ENCODE peak calls at places on chromosomes 12 and 14, in six cellular contexts. One of them, this sample, is unnamed.

GRCh38 chr12:99311373-99311772 is 336.2 kb upstream of the GARIN6 start:
- DNase-seq in foreskin fibroblast: no peak
- DNase-seq in CMK: no peak
- DNase-seq in Right ventricle myocardium superior: no peak
- DNase-seq in LHCN-M2: no peak
- DNase-seq in NCI-H2107: no peak
- DNase-seq in this sample: no peak

GRCh38 chr12:65825573-65826512 is 1.6 kb downstream of the HMGA2 start:
- DNase-seq in foreskin fibroblast: peak
- DNase-seq in CMK: no peak
- DNase-seq in Right ventricle myocardium superior: peak
- DNase-seq in LHCN-M2: peak
- DNase-seq in NCI-H2107: no peak
- DNase-seq in this sample: no peak

GRCh38 chr14:102020058-102020971 is 55.9 kb downstream of the DYNC1H1 start:
- DNase-seq in foreskin fibroblast: peak
- DNase-seq in CMK: no peak
- DNase-seq in Right ventricle myocardium superior: no peak
- DNase-seq in LHCN-M2: peak
- DNase-seq in NCI-H2107: no peak
- DNase-seq in this sample: peak

GRCh38 chr14:103209054-103209453 is 85.8 kb downstream of the TNFAIP2 start:
- DNase-seq in foreskin fibroblast: no peak
- DNase-seq in CMK: no peak
- DNase-seq in Right ventricle myocardium superior: no peak
- DNase-seq in LHCN-M2: no peak
- DNase-seq in NCI-H2107: no peak
- DNase-seq in this sample: no peak

GRCh38 chr14:29217813-29218450 is 451.3 kb downstream of the FOXG1 start:
- DNase-seq in foreskin fibroblast: peak
- DNase-seq in CMK: no peak
- DNase-seq in Right ventricle myocardium superior: no peak
- DNase-seq in LHCN-M2: no peak
- DNase-seq in NCI-H2107: no peak
- DNase-seq in this sample: no peak

GRCh38 chr12:111446044-111446581 is 40.4 kb downstream of the SH2B3 start:
- DNase-seq in foreskin fibroblast: peak
- DNase-seq in CMK: peak
- DNase-seq in Right ventricle myocardium superior: peak
- DNase-seq in LHCN-M2: peak
- DNase-seq in NCI-H2107: no peak
- DNase-seq in this sample: peak

GRCh38 chr12:65106948-65107347 is 14.2 kb downstream of the WIF1 start:
- DNase-seq in foreskin fibroblast: peak
- DNase-seq in CMK: no peak
- DNase-seq in Right ventricle myocardium superior: no peak
- DNase-seq in LHCN-M2: no peak
- DNase-seq in NCI-H2107: no peak
- DNase-seq in this sample: peak

GRCh38 chr14:70708717-70709570 is 67.2 kb downstream of the TTC9 start:
- DNase-seq in foreskin fibroblast: no peak
- DNase-seq in CMK: no peak
- DNase-seq in Right ventricle myocardium superior: no peak
- DNase-seq in LHCN-M2: no peak
- DNase-seq in NCI-H2107: peak
- DNase-seq in this sample: no peak

GRCh38 chr12:26790645-26790994 is 42.4 kb downstream of the ITPR2 start:
- DNase-seq in foreskin fibroblast: peak
- DNase-seq in CMK: no peak
- DNase-seq in Right ventricle myocardium superior: no peak
- DNase-seq in LHCN-M2: no peak
- DNase-seq in NCI-H2107: no peak
- DNase-seq in this sample: no peak

GRCh38 chr12:121467638-121468403 is 67.9 kb downstream of the RNF34 start:
- DNase-seq in foreskin fibroblast: peak
- DNase-seq in CMK: no peak
- DNase-seq in Right ventricle myocardium superior: no peak
- DNase-seq in LHCN-M2: peak
- DNase-seq in NCI-H2107: no peak
- DNase-seq in this sample: no peak

GRCh38 chr12:131203666-131204415 is 250.1 kb downstream of the ADGRD1 start:
- DNase-seq in foreskin fibroblast: no peak
- DNase-seq in CMK: no peak
- DNase-seq in Right ventricle myocardium superior: no peak
- DNase-seq in LHCN-M2: no peak
- DNase-seq in NCI-H2107: no peak
- DNase-seq in this sample: no peak

GRCh38 chr12:93376436-93377251 is 1.1 kb upstream of the NUDT4 start:
- DNase-seq in foreskin fibroblast: peak
- DNase-seq in CMK: no peak
- DNase-seq in Right ventricle myocardium superior: peak
- DNase-seq in LHCN-M2: peak
- DNase-seq in NCI-H2107: no peak
- DNase-seq in this sample: peak

GRCh38 chr12:6695313-6696045 is 5.1 kb downstream of the PIANP start:
- DNase-seq in foreskin fibroblast: no peak
- DNase-seq in CMK: no peak
- DNase-seq in Right ventricle myocardium superior: no peak
- DNase-seq in LHCN-M2: no peak
- DNase-seq in NCI-H2107: no peak
- DNase-seq in this sample: no peak

GRCh38 chr14:54278087-54278486 is 118.7 kb upstream of the CDKN3 start:
- DNase-seq in foreskin fibroblast: no peak
- DNase-seq in CMK: peak
- DNase-seq in Right ventricle myocardium superior: no peak
- DNase-seq in LHCN-M2: peak
- DNase-seq in NCI-H2107: no peak
- DNase-seq in this sample: no peak

GRCh38 chr12:24901975-24902461 is 46.9 kb downstream of the BCAT1 start:
- DNase-seq in foreskin fibroblast: peak
- DNase-seq in CMK: no peak
- DNase-seq in Right ventricle myocardium superior: peak
- DNase-seq in LHCN-M2: peak
- DNase-seq in NCI-H2107: no peak
- DNase-seq in this sample: no peak

GRCh38 chr14:35404496-35405303 is at the start of gene NFKBIA:
- DNase-seq in foreskin fibroblast: peak
- DNase-seq in CMK: peak
- DNase-seq in Right ventricle myocardium superior: peak
- DNase-seq in LHCN-M2: peak
- DNase-seq in NCI-H2107: peak
- DNase-seq in this sample: peak

GRCh38 chr12:66496595-66496994 is 182.3 kb downstream of the GRIP1 start:
- DNase-seq in foreskin fibroblast: no peak
- DNase-seq in CMK: no peak
- DNase-seq in Right ventricle myocardium superior: no peak
- DNase-seq in LHCN-M2: no peak
- DNase-seq in NCI-H2107: no peak
- DNase-seq in this sample: no peak

GRCh38 chr14:43621282-43621681 is 885.8 kb downstream of the FSCB start:
- DNase-seq in foreskin fibroblast: no peak
- DNase-seq in CMK: no peak
- DNase-seq in Right ventricle myocardium superior: no peak
- DNase-seq in LHCN-M2: no peak
- DNase-seq in NCI-H2107: no peak
- DNase-seq in this sample: no peak

GRCh38 chr12:27610380-27610779 is 85.9 kb upstream of the REP15 start:
- DNase-seq in foreskin fibroblast: peak
- DNase-seq in CMK: no peak
- DNase-seq in Right ventricle myocardium superior: no peak
- DNase-seq in LHCN-M2: no peak
- DNase-seq in NCI-H2107: no peak
- DNase-seq in this sample: peak

GRCh38 chr12:1093166-1093751 is 102.2 kb downstream of the ERC1 start:
- DNase-seq in foreskin fibroblast: peak
- DNase-seq in CMK: no peak
- DNase-seq in Right ventricle myocardium superior: no peak
- DNase-seq in LHCN-M2: peak
- DNase-seq in NCI-H2107: peak
- DNase-seq in this sample: peak

GRCh38 chr12:47741340-47741703 is 16.0 kb upstream of the ENDOU start:
- DNase-seq in foreskin fibroblast: peak
- DNase-seq in CMK: no peak
- DNase-seq in Right ventricle myocardium superior: peak
- DNase-seq in LHCN-M2: peak
- DNase-seq in NCI-H2107: peak
- DNase-seq in this sample: no peak

GRCh38 chr12:121538699-121539061 is 42.1 kb downstream of the KDM2B start:
- DNase-seq in foreskin fibroblast: no peak
- DNase-seq in CMK: no peak
- DNase-seq in Right ventricle myocardium superior: peak
- DNase-seq in LHCN-M2: no peak
- DNase-seq in NCI-H2107: no peak
- DNase-seq in this sample: no peak

GRCh38 chr14:50523271-50524041 is 8.9 kb downstream of the MAP4K5 start:
- DNase-seq in foreskin fibroblast: no peak
- DNase-seq in CMK: no peak
- DNase-seq in Right ventricle myocardium superior: no peak
- DNase-seq in LHCN-M2: no peak
- DNase-seq in NCI-H2107: no peak
- DNase-seq in this sample: no peak

GRCh38 chr14:23559010-23559920 is 3.2 kb downstream of the THTPA start:
- DNase-seq in foreskin fibroblast: peak
- DNase-seq in CMK: no peak
- DNase-seq in Right ventricle myocardium superior: peak
- DNase-seq in LHCN-M2: peak
- DNase-seq in NCI-H2107: peak
- DNase-seq in this sample: peak

GRCh38 chr12:9049520-9050133 is 60.3 kb downstream of the KLRG1 start:
- DNase-seq in foreskin fibroblast: peak
- DNase-seq in CMK: peak
- DNase-seq in Right ventricle myocardium superior: no peak
- DNase-seq in LHCN-M2: peak
- DNase-seq in NCI-H2107: no peak
- DNase-seq in this sample: peak

GRCh38 chr12:109863961-109864712 is 16.2 kb downstream of the GLTP start:
- DNase-seq in foreskin fibroblast: peak
- DNase-seq in CMK: no peak
- DNase-seq in Right ventricle myocardium superior: no peak
- DNase-seq in LHCN-M2: no peak
- DNase-seq in NCI-H2107: no peak
- DNase-seq in this sample: peak

GRCh38 chr12:4991373-4991772 is 52.3 kb upstream of the KCNA5 start:
- DNase-seq in foreskin fibroblast: no peak
- DNase-seq in CMK: no peak
- DNase-seq in Right ventricle myocardium superior: no peak
- DNase-seq in LHCN-M2: no peak
- DNase-seq in NCI-H2107: peak
- DNase-seq in this sample: no peak

This sample was measured in HCEC 1CT.